ENCODE peak calls at places on chromosome 11, in seven cellular contexts. One of them, this sample, is unnamed.

GRCh38 chr11:61917357-61918109 is at the start of gene RAB3IL1:
- DNase-seq in neural progenitor cell: peak; percentile 90
- DNase-seq in HCT116: no peak
- DNase-seq in OCI-LY7: no peak
- DNase-seq in spleen: peak; percentile 84
- DNase-seq in aorta: peak; percentile 85
- DNase-seq in AG10803: peak; percentile 50
- DNase-seq in this sample: peak; percentile 77

GRCh38 chr11:37500425-37500824 is 902.4 kb upstream of the RAG2 start:
- DNase-seq in OCI-LY7: no peak
- DNase-seq in spleen: no peak
- DNase-seq in aorta: no peak
- DNase-seq in AG10803: no peak
- DNase-seq in neural progenitor cell: peak; percentile 3
- DNase-seq in HCT116: no peak
- DNase-seq in this sample: no peak

GRCh38 chr11:28738549-28738948 is 630.4 kb downstream of the METTL15 start:
- DNase-seq in OCI-LY7: no peak
- DNase-seq in spleen: no peak
- DNase-seq in AG10803: peak; percentile 39
- DNase-seq in neural progenitor cell: no peak
- DNase-seq in HCT116: no peak
- DNase-seq in aorta: no peak
- DNase-seq in this sample: no peak

GRCh38 chr11:99015634-99016454 is 4.9 kb upstream of the CNTN5 start:
- DNase-seq in AG10803: peak; percentile 47
- DNase-seq in OCI-LY7: peak; percentile 58
- DNase-seq in HCT116: peak; percentile 12
- DNase-seq in spleen: no peak
- DNase-seq in neural progenitor cell: peak; percentile 67
- DNase-seq in aorta: no peak
- DNase-seq in this sample: no peak

GRCh38 chr11:8709002-8709672 is 26.5 kb downstream of the RPL27A start:
- DNase-seq in spleen: no peak
- DNase-seq in AG10803: peak; percentile 99
- DNase-seq in aorta: peak; percentile 96
- DNase-seq in neural progenitor cell: no peak
- DNase-seq in OCI-LY7: no peak
- DNase-seq in HCT116: no peak
- DNase-seq in this sample: no peak

GRCh38 chr11:33388793-33389525 is 131.8 kb downstream of the HIPK3 start:
- DNase-seq in neural progenitor cell: no peak
- DNase-seq in spleen: no peak
- DNase-seq in HCT116: no peak
- DNase-seq in OCI-LY7: peak; percentile 94
- DNase-seq in AG10803: no peak
- DNase-seq in aorta: no peak
- DNase-seq in this sample: no peak

GRCh38 chr11:103792981-103793468 is 243.4 kb upstream of the DDI1 start:
- DNase-seq in OCI-LY7: no peak
- DNase-seq in aorta: no peak
- DNase-seq in HCT116: no peak
- DNase-seq in spleen: no peak
- DNase-seq in AG10803: no peak
- DNase-seq in neural progenitor cell: no peak
- DNase-seq in this sample: no peak

GRCh38 chr11:62201376-62201775 is 7.1 kb upstream of the SCGB2A1 start:
- DNase-seq in AG10803: no peak
- DNase-seq in OCI-LY7: no peak
- DNase-seq in neural progenitor cell: no peak
- DNase-seq in aorta: no peak
- DNase-seq in HCT116: no peak
- DNase-seq in spleen: no peak
- DNase-seq in this sample: no peak

GRCh38 chr11:87463486-87464102 is 425.9 kb downstream of the TMEM135 start:
- DNase-seq in AG10803: peak; percentile 34
- DNase-seq in OCI-LY7: peak; percentile 71
- DNase-seq in neural progenitor cell: peak; percentile 66
- DNase-seq in aorta: no peak
- DNase-seq in spleen: no peak
- DNase-seq in HCT116: peak; percentile 42
- DNase-seq in this sample: no peak

GRCh38 chr11:123393312-123393927 is 36.6 kb upstream of the GRAMD1B start:
- DNase-seq in neural progenitor cell: no peak
- DNase-seq in OCI-LY7: no peak
- DNase-seq in aorta: no peak
- DNase-seq in HCT116: no peak
- DNase-seq in AG10803: no peak
- DNase-seq in spleen: no peak
- DNase-seq in this sample: no peak

GRCh38 chr11:58006940-58007339 is 16.7 kb upstream of the OR9Q1 start:
- DNase-seq in spleen: no peak
- DNase-seq in neural progenitor cell: no peak
- DNase-seq in OCI-LY7: no peak
- DNase-seq in HCT116: no peak
- DNase-seq in AG10803: peak; percentile 28
- DNase-seq in aorta: no peak
- DNase-seq in this sample: no peak

GRCh38 chr11:12174145-12175143 is 64.1 kb downstream of the MICAL2 start:
- DNase-seq in OCI-LY7: no peak
- DNase-seq in HCT116: no peak
- DNase-seq in AG10803: peak; percentile 52
- DNase-seq in aorta: no peak
- DNase-seq in neural progenitor cell: no peak
- DNase-seq in spleen: no peak
- DNase-seq in this sample: no peak

GRCh38 chr11:12239396-12240298 is 129.3 kb downstream of the MICAL2 start:
- DNase-seq in spleen: no peak
- DNase-seq in AG10803: no peak
- DNase-seq in HCT116: no peak
- DNase-seq in aorta: no peak
- DNase-seq in OCI-LY7: no peak
- DNase-seq in neural progenitor cell: no peak
- DNase-seq in this sample: no peak

GRCh38 chr11:14584595-14584994 is 59.0 kb upstream of the PDE3B start:
- DNase-seq in HCT116: no peak
- DNase-seq in spleen: no peak
- DNase-seq in OCI-LY7: no peak
- DNase-seq in AG10803: no peak
- DNase-seq in aorta: no peak
- DNase-seq in neural progenitor cell: no peak
- DNase-seq in this sample: no peak

GRCh38 chr11:130218501-130218900 is 58.9 kb downstream of the ST14 start:
- DNase-seq in AG10803: no peak
- DNase-seq in OCI-LY7: no peak
- DNase-seq in HCT116: no peak
- DNase-seq in spleen: no peak
- DNase-seq in neural progenitor cell: no peak
- DNase-seq in aorta: no peak
- DNase-seq in this sample: peak; percentile 45

GRCh38 chr11:65641233-65642013 is 3.5 kb downstream of the SIPA1 start:
- DNase-seq in OCI-LY7: no peak
- DNase-seq in AG10803: no peak
- DNase-seq in aorta: no peak
- DNase-seq in HCT116: no peak
- DNase-seq in spleen: peak; percentile 84
- DNase-seq in neural progenitor cell: no peak
- DNase-seq in this sample: no peak

GRCh38 chr11:65637794-65638317 is at the start of gene SIPA1:
- DNase-seq in HCT116: peak; percentile 73
- DNase-seq in OCI-LY7: peak; percentile 75
- DNase-seq in spleen: peak; percentile 95
- DNase-seq in aorta: peak; percentile 87
- DNase-seq in neural progenitor cell: peak; percentile 95
- DNase-seq in AG10803: peak; percentile 80
- DNase-seq in this sample: peak; percentile 87

GRCh38 chr11:65639623-65640482 is 2.0 kb downstream of the SIPA1 start:
- DNase-seq in aorta: no peak
- DNase-seq in spleen: peak; percentile 96
- DNase-seq in HCT116: no peak
- DNase-seq in neural progenitor cell: no peak
- DNase-seq in AG10803: no peak
- DNase-seq in OCI-LY7: peak; percentile 99
- DNase-seq in this sample: no peak

GRCh38 chr11:65642014-65642671 is 4.2 kb downstream of the SIPA1 start:
- DNase-seq in aorta: no peak
- DNase-seq in spleen: peak; percentile 84
- DNase-seq in neural progenitor cell: peak; percentile 62
- DNase-seq in OCI-LY7: peak; percentile 32
- DNase-seq in AG10803: no peak
- DNase-seq in HCT116: no peak
- DNase-seq in this sample: no peak

GRCh38 chr11:65640483-65641207 is 2.7 kb downstream of the SIPA1 start:
- DNase-seq in neural progenitor cell: no peak
- DNase-seq in OCI-LY7: peak; percentile 81
- DNase-seq in HCT116: no peak
- DNase-seq in AG10803: no peak
- DNase-seq in aorta: peak; percentile 88
- DNase-seq in spleen: peak; percentile 97
- DNase-seq in this sample: peak; percentile 80
- H3K4me3 ChIP-seq in neural progenitor cell: no peak overlapping the region
- H3K4me3 ChIP-seq in OCI-LY7: peak overlapping the region; percentile 90
- H3K4me3 ChIP-seq in HCT116: no peak overlapping the region
- H3K4me3 ChIP-seq in AG10803: no peak overlapping the region
- H3K4me3 ChIP-seq in aorta: no peak overlapping the region
- H3K4me3 ChIP-seq in spleen: peak overlapping the region; percentile 89
- H3K4me3 ChIP-seq in this sample: peak overlapping the region; percentile 76

DNA sequence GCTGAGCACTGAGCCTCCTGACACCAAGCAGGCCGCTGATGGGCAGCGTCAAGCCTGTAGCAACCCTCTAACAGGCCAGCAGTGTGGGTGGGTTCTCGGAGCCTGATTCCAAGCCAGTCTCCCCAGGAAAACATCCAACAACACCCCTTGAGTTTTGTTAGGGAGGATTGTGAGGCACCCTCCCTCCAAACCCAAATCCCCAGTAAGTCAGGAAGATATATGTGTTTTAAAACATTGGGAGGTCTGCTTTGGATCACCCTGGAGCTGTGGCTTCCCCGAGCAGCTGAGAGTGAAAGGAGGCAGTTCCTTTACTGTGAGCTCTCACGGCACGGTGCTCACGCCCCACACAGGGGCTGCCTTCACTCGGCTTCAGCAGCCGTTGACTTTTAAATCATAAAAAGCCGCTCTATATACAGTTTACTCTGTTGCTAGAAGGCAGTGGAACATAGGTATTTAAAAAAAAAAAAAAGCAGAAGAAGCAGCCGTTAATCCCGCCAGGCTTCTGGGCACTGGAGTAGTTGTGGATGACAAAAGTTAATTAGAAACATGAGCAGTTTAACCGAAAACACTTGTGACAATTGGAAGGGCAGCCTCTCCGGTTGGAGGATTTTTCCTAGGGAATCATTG is 218.6 kb downstream of the NAV2 start:
- DNase-seq in spleen: no peak
- DNase-seq in AG10803: peak; percentile 85
- DNase-seq in HCT116: no peak
- DNase-seq in neural progenitor cell: peak; percentile 65
- DNase-seq in aorta: no peak
- DNase-seq in OCI-LY7: no peak
- DNase-seq in this sample: no peak
- H3K4me3 ChIP-seq in spleen: no peak overlapping the region
- H3K4me3 ChIP-seq in AG10803: peak overlapping the region; percentile 46
- H3K4me3 ChIP-seq in HCT116: no peak overlapping the region
- H3K4me3 ChIP-seq in neural progenitor cell: no peak overlapping the region
- H3K4me3 ChIP-seq in aorta: no peak overlapping the region
- H3K4me3 ChIP-seq in OCI-LY7: no peak overlapping the region
- H3K4me3 ChIP-seq in this sample: no peak overlapping the region

DNA sequence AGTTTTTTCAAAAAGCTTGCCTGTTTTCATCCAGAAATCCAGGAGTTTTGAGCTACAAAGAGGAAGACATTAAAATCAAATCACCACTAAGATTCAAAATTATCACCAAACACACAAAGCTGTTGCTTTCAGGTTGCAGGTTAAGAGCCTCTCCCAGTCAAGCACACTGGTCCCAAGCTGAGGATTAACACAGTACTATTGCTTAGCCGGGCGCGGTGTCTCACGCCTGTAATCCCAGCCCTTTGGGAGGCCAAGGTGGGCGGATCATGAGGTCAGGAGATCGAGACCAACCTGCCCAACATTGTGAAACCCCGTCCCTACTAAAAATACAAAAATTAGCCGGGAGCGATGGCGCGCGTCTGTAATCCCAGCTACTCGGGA is 1165.1 kb downstream of the LRRC4C start:
- DNase-seq in HCT116: no peak
- DNase-seq in aorta: no peak
- DNase-seq in OCI-LY7: no peak
- DNase-seq in neural progenitor cell: no peak
- DNase-seq in AG10803: no peak
- DNase-seq in spleen: no peak
- DNase-seq in this sample: no peak
- H3K4me3 ChIP-seq in HCT116: no peak overlapping the region
- H3K4me3 ChIP-seq in aorta: no peak overlapping the region
- H3K4me3 ChIP-seq in OCI-LY7: no peak overlapping the region
- H3K4me3 ChIP-seq in neural progenitor cell: no peak overlapping the region
- H3K4me3 ChIP-seq in AG10803: no peak overlapping the region
- H3K4me3 ChIP-seq in spleen: no peak overlapping the region
- H3K4me3 ChIP-seq in this sample: peak overlapping the region; percentile 65

DNA sequence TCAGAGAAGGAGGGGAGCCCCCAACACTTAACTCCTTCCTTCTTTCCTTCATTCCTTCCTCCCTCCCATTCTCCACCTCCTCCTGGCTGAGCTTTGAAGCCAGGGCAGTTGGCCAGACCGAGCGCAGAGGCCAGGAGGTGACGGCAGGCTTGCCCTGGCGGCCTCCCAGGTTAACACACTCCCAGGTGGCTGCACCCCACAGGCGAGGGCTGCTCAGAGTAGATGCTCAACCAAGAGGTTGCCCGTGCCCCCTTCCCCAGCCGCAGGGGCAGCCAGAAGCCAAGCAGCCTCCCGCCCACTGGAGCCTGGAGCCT is 6.3 kb upstream of the CDKN1C start:
- DNase-seq in OCI-LY7: no peak
- DNase-seq in HCT116: no peak
- DNase-seq in spleen: no peak
- DNase-seq in AG10803: no peak
- DNase-seq in aorta: peak; percentile 75
- DNase-seq in neural progenitor cell: no peak
- DNase-seq in this sample: peak; percentile 81
- H3K4me3 ChIP-seq in OCI-LY7: no peak overlapping the region
- H3K4me3 ChIP-seq in HCT116: peak overlapping the region; percentile 50
- H3K4me3 ChIP-seq in spleen: peak overlapping the region; percentile 42
- H3K4me3 ChIP-seq in AG10803: peak overlapping the region; percentile 58
- H3K4me3 ChIP-seq in aorta: no peak overlapping the region
- H3K4me3 ChIP-seq in neural progenitor cell: no peak overlapping the region
- H3K4me3 ChIP-seq in this sample: peak overlapping the region; percentile 52